ENCODE peak calls at places on chromosomes 5 and 9, in seven cellular contexts. A is GM04504, H is substantia nigra, M is GM23338, J is A549, W is activated T-cell treated with anti-CD3 and anti-CD28 coated beads for 1 hour, L is AG10803. Z is an unnamed sample.

GRCh38 chr5:172602712-172603289 is 38.3 kb upstream of the NEURL1B start:
- DNase-seq in A (no peak), H (no peak), M (no peak), J (no peak), W (no peak), L (no peak), Z (peak; percentile 58)

GRCh38 chr9:8613346-8613825 is 813.8 kb upstream of the DMAC1 start:
- DNase-seq in A (no peak), H (no peak), M (no peak), J (no peak), W (no peak), L (no peak), Z (no peak)

GRCh38 chr5:151862811-151863472 is 61.7 kb downstream of the GLRA1 start:
- DNase-seq in A (no peak), H (no peak), M (no peak), J (no peak), W (no peak), L (no peak), Z (no peak)

GRCh38 chr9:129109952-129110739 is 447 bp downstream of the CRAT start:
- DNase-seq in A (no peak), H (no peak), M (peak; percentile 49), J (peak; percentile 40), W (no peak), L (peak; percentile 48), Z (peak; percentile 84)

GRCh38 chr9:129280236-129281231 is 102.5 kb upstream of the IER5L start:
- DNase-seq in A (no peak), H (no peak), M (no peak), J (no peak), W (no peak), L (no peak), Z (no peak)

GRCh38 chr9:23829580-23830458 is 3.8 kb upstream of the ELAVL2 start:
- DNase-seq in A (no peak), H (no peak), M (peak; percentile 75), J (no peak), W (no peak), L (peak; percentile 9), Z (peak; percentile 59)

GRCh38 chr9:128912270-128912853 is 8.4 kb upstream of the PHYHD1 start:
- DNase-seq in A (no peak), H (no peak), M (peak; percentile 53), J (peak; percentile 93), W (no peak), L (peak; percentile 85), Z (no peak)

GRCh38 chr5:76050131-76050530 is 33.1 kb upstream of the SV2C start:
- DNase-seq in A (no peak), H (no peak), M (no peak), J (no peak), W (no peak), L (no peak), Z (no peak)

GRCh38 chr5:106331415-106331814 is 1339.3 kb downstream of the EFNA5 start:
- DNase-seq in A (peak; percentile 94), H (no peak), M (no peak), J (no peak), W (no peak), L (peak; percentile 96), Z (no peak)

GRCh38 chr5:76867827-76868693 is 18.2 kb downstream of the S100Z start:
- DNase-seq in A (peak; percentile 19), H (peak; percentile 37), M (peak; percentile 86), J (peak; percentile 79), W (peak; percentile 35), L (peak; percentile 54), Z (peak; percentile 82)

GRCh38 chr5:180389252-180390101 is 36.3 kb upstream of the GFPT2 start:
- DNase-seq in A (no peak), H (no peak), M (peak; percentile 22), J (no peak), W (no peak), L (no peak), Z (no peak)

GRCh38 chr5:151448038-151448985 is 909 bp downstream of the SLC36A1 start:
- DNase-seq in A (no peak), H (peak; percentile 52), M (peak; percentile 77), J (peak; percentile 13), W (peak; percentile 2), L (peak; percentile 2), Z (no peak)

GRCh38 chr5:158500019-158500418 is 599.7 kb downstream of the EBF1 start:
- DNase-seq in A (no peak), H (no peak), M (no peak), J (no peak), W (no peak), L (no peak), Z (no peak)

GRCh38 chr9:78187763-78188495 is 47.9 kb upstream of the CEP78 start:
- DNase-seq in A (no peak), H (no peak), M (no peak), J (no peak), W (no peak), L (peak; percentile 4), Z (no peak)

GRCh38 chr5:97635553-97635952 is 452.5 kb upstream of the RIOK2 start:
- DNase-seq in A (no peak), H (no peak), M (no peak), J (no peak), W (no peak), L (no peak), Z (no peak)

GRCh38 chr5:53326420-53327153 is 153.8 kb upstream of the FST start:
- DNase-seq in A (no peak), H (no peak), M (no peak), J (no peak), W (no peak), L (peak; percentile 75), Z (no peak)

GRCh38 chr9:1454211-1454979 is 404.2 kb downstream of the DMRT2 start:
- DNase-seq in A (no peak), H (no peak), M (no peak), J (no peak), W (no peak), L (no peak), Z (no peak)

GRCh38 chr5:120466337-120467006 is 2.4 kb downstream of the PRR16 start:
- DNase-seq in A (no peak), H (no peak), M (no peak), J (no peak), W (no peak), L (peak; percentile 46), Z (no peak)

GRCh38 chr5:158051036-158051435 is 192.1 kb upstream of the CLINT1 start:
- DNase-seq in A (no peak), H (no peak), M (no peak), J (no peak), W (no peak), L (no peak), Z (no peak)

GRCh38 chr5:154366353-154366752 is 79.4 kb upstream of the SAP30L start:
- DNase-seq in A (no peak), H (no peak), M (no peak), J (no peak), W (no peak), L (peak; percentile 41), Z (no peak)

GRCh38 chr9:96441798-96442445 is 8.0 kb upstream of the HABP4 start:
- DNase-seq in A (no peak), H (no peak), M (peak; percentile 87), J (peak; percentile 56), W (no peak), L (no peak), Z (no peak)

GRCh38 chr5:54275361-54275760 is 35.0 kb downstream of the ARL15 start:
- DNase-seq in A (no peak), H (no peak), M (no peak), J (no peak), W (no peak), L (no peak), Z (no peak)